ENCODE peak calls at places on chromosomes 3 and 15, in six cellular contexts. H, L, O, T, S and Q are unnamed samples.

GRCh38 chr3:38114875-38115644 is 21.9 kb downstream of the ACAA1 start:
- DNase-seq in T (no peak), S (no peak), O (no peak), L (no peak), H (peak), Q (no peak)

GRCh38 chr15:100060276-100060926 is 281.4 kb downstream of the ADAMTS17 start:
- DNase-seq in H (no peak), L (no peak), S (peak), O (peak), T (no peak), Q (peak)

GRCh38 chr3:13853256-13853977 is 26.5 kb downstream of the WNT7A start:
- DNase-seq in T (no peak), O (no peak), L (no peak), S (no peak), H (no peak), Q (no peak)

GRCh38 chr15:89999676-90000174 is 1.4 kb upstream of the ZNF710 start:
- DNase-seq in L (no peak), T (no peak), S (peak), H (no peak), O (no peak), Q (no peak)

GRCh38 chr15:69666921-69667811 is 214.5 kb downstream of the RPLP1 start:
- DNase-seq in T (no peak), O (no peak), S (no peak), L (no peak), H (peak), Q (no peak)

GRCh38 chr15:69979269-69979668 is 118.4 kb downstream of the TLE3 start:
- DNase-seq in H (peak), T (peak), S (peak), O (no peak), L (no peak), Q (no peak)

GRCh38 chr15:48644827-48645557 is 517 bp downstream of the FBN1 start:
- DNase-seq in H (peak), S (peak), O (no peak), T (peak), L (no peak), Q (no peak)

GRCh38 chr3:29757054-29757777 is 476.3 kb downstream of the RBMS3 start:
- DNase-seq in S (peak), H (no peak), O (peak), L (no peak), T (no peak), Q (no peak)

GRCh38 chr3:83224101-83224868 is 1462.8 kb upstream of the GBE1 start:
- DNase-seq in T (no peak), H (no peak), S (no peak), O (peak), L (no peak), Q (no peak)

GRCh38 chr15:68642491-68642845 is 63.7 kb downstream of the CORO2B start:
- DNase-seq in O (no peak), H (no peak), L (no peak), T (no peak), S (peak), Q (no peak)

GRCh38 chr3:170419301-170420087 is 826 bp downstream of the CLDN11 start:
- DNase-seq in T (peak), O (no peak), S (peak), L (no peak), H (no peak), Q (no peak)

GRCh38 chr15:54273928-54274327 is 295.7 kb downstream of the UNC13C start:
- DNase-seq in S (no peak), O (no peak), T (no peak), L (no peak), H (peak), Q (no peak)

GRCh38 chr3:150890320-150890719 is 14.9 kb downstream of the MINDY4B start:
- DNase-seq in O (no peak), H (no peak), L (no peak), S (peak), T (no peak), Q (no peak)

GRCh38 chr15:100502651-100503050 is 26.1 kb downstream of the CERS3 start:
- DNase-seq in T (no peak), L (no peak), S (no peak), O (no peak), H (no peak), Q (no peak)

GRCh38 chr15:38941399-38941953 is 376.9 kb upstream of the RASGRP1 start:
- DNase-seq in H (no peak), L (no peak), T (no peak), O (no peak), S (peak), Q (no peak)

GRCh38 chr3:118587037-118587741 is 447.5 kb downstream of the IGSF11 start:
- DNase-seq in S (no peak), H (no peak), O (no peak), L (no peak), T (no peak), Q (no peak)

GRCh38 chr3:146493221-146493620 is 23.9 kb upstream of the PLSCR2 start:
- DNase-seq in H (no peak), S (peak), O (no peak), L (no peak), T (no peak), Q (no peak)

GRCh38 chr15:46502668-46503067 is 867.8 kb downstream of the SQOR start:
- DNase-seq in T (no peak), S (no peak), H (peak), O (no peak), L (no peak), Q (no peak)

GRCh38 chr3:160052385-160053047 is 63.9 kb downstream of the IL12A start:
- DNase-seq in T (no peak), L (no peak), H (no peak), S (peak), O (no peak), Q (no peak)

GRCh38 chr3:122777563-122777962 is 16.1 kb downstream of the HSPBAP1 start:
- DNase-seq in O (no peak), S (no peak), H (no peak), L (no peak), T (no peak), Q (no peak)

GRCh38 chr3:187015903-187016638 is 85.7 kb downstream of the ST6GAL1 start:
- DNase-seq in S (no peak), H (peak), L (no peak), O (no peak), T (no peak), Q (no peak)

GRCh38 chr3:123444023-123444422 is 4.9 kb downstream of the ADCY5 start:
- DNase-seq in O (no peak), L (no peak), S (no peak), H (no peak), T (no peak), Q (no peak)

GRCh38 chr3:8319935-8320634 is 181.5 kb upstream of the LMCD1 start:
- DNase-seq in L (no peak), O (peak), S (peak), H (no peak), T (no peak), Q (peak)

GRCh38 chr15:91535856-91536500 is 317.5 kb upstream of the SLCO3A1 start:
- DNase-seq in H (no peak), L (no peak), O (no peak), T (no peak), S (no peak), Q (no peak)

GRCh38 chr15:26355671-26356070 is 417.2 kb downstream of the GABRB3 start:
- DNase-seq in T (no peak), H (no peak), O (no peak), S (no peak), L (no peak), Q (no peak)

GRCh38 chr15:69092159-69092558 is 68.3 kb upstream of the GLCE start:
- DNase-seq in L (no peak), H (no peak), O (no peak), T (no peak), S (peak), Q (no peak)

GRCh38 chr3:43176666-43177065 is 70.8 kb upstream of the POMGNT2 start:
- DNase-seq in L (no peak), O (no peak), S (no peak), H (no peak), T (no peak), Q (no peak)

GRCh38 chr3:102057781-102058421 is 208.6 kb downstream of the NFKBIZ start:
- DNase-seq in H (no peak), S (no peak), T (no peak), O (no peak), L (no peak), Q (no peak)

GRCh38 chr15:100778831-100779288 is 100.8 kb upstream of the ALDH1A3 start:
- DNase-seq in T (no peak), O (no peak), S (no peak), H (no peak), L (no peak), Q (no peak)

GRCh38 chr15:83118968-83119367 is 11.5 kb downstream of the TM6SF1 start:
- DNase-seq in S (no peak), T (no peak), O (no peak), H (no peak), L (no peak), Q (no peak)

GRCh38 chr15:100723323-100723801 is 121.0 kb downstream of the ASB7 start:
- DNase-seq in S (no peak), L (no peak), O (no peak), T (no peak), H (no peak), Q (no peak)

GRCh38 chr3:98577178-98577895 is 16.1 kb downstream of the CPOX start:
- DNase-seq in L (no peak), H (no peak), T (no peak), O (peak), S (peak), Q (no peak)

GRCh38 chr3:190531406-190531805 is 17.5 kb downstream of the IL1RAP start:
- DNase-seq in O (no peak), T (no peak), S (peak), H (no peak), L (no peak), Q (no peak)